ENCODE peak calls at places on chromosomes 1 and 21, in four cellular contexts. I is WTC11, Z is K562, C is HepG2. M is an unnamed sample.

GRCh38 chr1:166925791-166926483 is 49.4 kb downstream of the ILDR2 start:
- DNase-seq in I (no peak), Z (no peak), C (peak; percentile 10), M (no peak)

GRCh38 chr1:243482237-243483022 is 226.6 kb downstream of the SDCCAG8 start:
- DNase-seq in I (peak; percentile 56), Z (no peak), C (no peak), M (no peak)

GRCh38 chr1:216535059-216535458 is 111.8 kb upstream of the USH2A start:
- DNase-seq in I (no peak), Z (no peak), C (no peak), M (no peak)

GRCh38 chr1:42209516-42210370 is 45.2 kb upstream of the GUCA2A start:
- DNase-seq in I (no peak), Z (no peak), C (no peak), M (no peak)

GRCh38 chr1:55081188-55081904 is 42.0 kb downstream of the PCSK9 start:
- DNase-seq in I (no peak), Z (no peak), C (no peak), M (no peak)

GRCh38 chr1:155910621-155911121 is 478 bp downstream of the RIT1 start:
- DNase-seq in I (peak; percentile 15), Z (peak; percentile 45), C (no peak), M (no peak)

GRCh38 chr1:2036287-2036686 is 13.9 kb upstream of the PRKCZ start:
- DNase-seq in I (no peak), Z (no peak), C (no peak), M (no peak)

GRCh38 chr1:1031659-1032245 is 11.8 kb downstream of the AGRN start:
- DNase-seq in I (no peak), Z (no peak), C (no peak), M (no peak)

GRCh38 chr21:16002872-16003466 is 273.2 kb downstream of the USP25 start:
- DNase-seq in I (no peak), Z (no peak), C (no peak), M (no peak)

GRCh38 chr1:30409476-30410152 is 313.8 kb downstream of the MATN1 start:
- DNase-seq in I (no peak), Z (no peak), C (no peak), M (no peak)

GRCh38 chr1:182087951-182088350 is 26.4 kb upstream of the ZNF648 start:
- DNase-seq in I (no peak), Z (no peak), C (no peak), M (no peak)

GRCh38 chr1:184644771-184645170 is 109.9 kb downstream of the EDEM3 start:
- DNase-seq in I (no peak), Z (no peak), C (no peak), M (no peak)

GRCh38 chr1:159799446-159799985 is 2.6 kb upstream of the FCRL6 start:
- DNase-seq in I (no peak), Z (no peak), C (no peak), M (no peak)
- TF ChIP-seq ETV6 in I (no peak), Z (no peak), C (no peak), M (no peak)

GRCh38 chr1:105172803-105173202 is 1423.1 kb downstream of the AMY1C start:
- DNase-seq in I (no peak), Z (no peak), C (no peak), M (no peak)
- TF ChIP-seq ETV6 in I (no peak), Z (no peak), C (no peak), M (no peak)

DNA sequence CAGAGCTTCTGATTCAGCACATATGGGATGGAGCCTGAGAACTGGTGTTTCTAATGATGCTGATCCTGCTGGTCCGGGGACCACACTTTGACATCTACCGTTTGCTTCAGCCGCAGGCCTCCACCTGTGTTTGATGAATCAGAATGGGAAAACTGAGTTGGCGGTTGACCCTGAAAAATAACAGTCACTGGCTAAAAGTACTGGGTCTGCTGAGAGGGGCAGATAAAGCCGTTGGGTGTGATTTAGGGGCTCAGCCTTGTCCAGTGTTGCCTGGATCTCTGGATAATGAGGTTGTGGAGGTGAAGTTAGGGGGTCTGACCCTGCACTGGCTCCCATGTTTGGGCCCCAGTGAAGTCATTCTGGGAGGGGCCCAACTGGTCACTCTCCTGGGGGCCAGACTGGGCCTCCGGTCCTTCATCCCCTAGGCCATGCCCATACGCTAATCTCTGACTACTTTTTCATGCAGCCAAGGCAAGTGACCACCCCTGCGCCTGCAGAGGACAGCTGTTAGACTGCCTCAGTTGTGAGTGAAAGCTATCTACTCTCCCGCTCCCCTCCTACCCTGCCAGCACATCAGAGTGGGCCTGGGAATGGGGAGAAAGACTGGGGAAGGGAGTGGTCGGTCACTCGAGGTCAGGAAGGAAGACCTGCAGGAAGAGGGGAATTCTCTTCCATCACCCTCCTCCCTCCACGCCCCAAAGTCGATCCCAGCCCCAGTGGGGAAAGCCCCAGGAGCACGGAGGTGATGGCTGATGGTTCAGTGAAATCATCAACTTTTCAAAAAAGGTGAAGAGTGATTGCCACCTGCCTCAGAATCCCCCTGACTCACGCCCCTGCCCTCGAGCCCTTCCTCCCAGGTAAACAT is 27.7 kb downstream of the VASH2 start:
- DNase-seq in I (no peak), Z (no peak), C (no peak), M (peak; percentile 59)
- TF ChIP-seq ETV6 in I (no peak), Z (no peak), C (no peak), M (peak; percentile 50)

GRCh38 chr1:4174291-4175200 is 274.5 kb upstream of the C1orf174 start:
- DNase-seq in I (no peak), Z (peak; percentile 6), C (no peak), M (no peak)

GRCh38 chr1:4177425-4178150 is 277.5 kb upstream of the C1orf174 start:
- DNase-seq in I (no peak), Z (peak; percentile 6), C (no peak), M (no peak)

GRCh38 chr1:4176841-4177240 is 276.8 kb upstream of the C1orf174 start:
- DNase-seq in I (no peak), Z (no peak), C (no peak), M (no peak)

GRCh38 chr1:4173731-4174130 is 273.7 kb upstream of the C1orf174 start:
- DNase-seq in I (no peak), Z (no peak), C (no peak), M (no peak)

DNA sequence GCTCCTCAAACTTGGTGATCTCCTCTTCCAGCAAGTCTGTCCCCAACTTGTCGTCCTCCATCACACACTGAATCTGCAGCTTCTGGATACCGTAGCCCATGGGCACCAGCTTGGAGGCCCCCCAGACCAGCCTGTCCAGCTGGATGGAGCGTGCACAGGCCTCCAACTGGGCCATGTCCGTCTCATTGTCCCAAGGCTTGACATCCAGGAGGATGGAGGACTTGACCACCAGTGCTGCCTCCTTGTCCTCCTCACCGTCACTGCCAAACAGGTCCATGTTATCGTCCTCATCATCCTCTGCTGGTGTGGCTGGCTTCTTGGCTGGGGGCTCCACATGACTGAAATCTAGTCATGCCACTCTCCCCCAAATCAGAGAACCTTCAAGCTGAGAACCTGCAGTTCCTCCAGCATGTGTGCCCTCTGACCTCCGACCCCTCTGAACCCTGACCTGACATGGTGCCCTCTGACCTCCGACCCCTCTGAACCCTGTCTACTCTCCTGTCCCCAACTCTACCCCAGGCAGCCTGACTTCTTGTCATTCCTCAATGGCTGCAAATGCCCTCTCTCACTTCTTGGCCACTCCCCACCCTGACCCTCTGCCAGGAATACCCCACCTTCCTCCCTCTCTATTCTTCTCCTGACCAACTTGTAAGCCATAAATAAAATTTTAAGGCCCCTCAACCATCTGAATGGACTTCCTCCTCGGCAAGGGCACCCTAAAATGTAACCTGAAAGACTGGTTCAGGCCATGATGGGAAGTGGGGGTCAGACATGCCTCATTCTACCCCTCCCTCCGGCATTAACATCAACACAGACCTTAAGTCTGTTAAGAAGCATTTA is 275.7 kb upstream of the C1orf174 start:
- DNase-seq in I (no peak), Z (no peak), C (no peak), M (no peak)
- TF ChIP-seq ETV6 in I (no peak), Z (no peak), C (no peak), M (no peak)

DNA sequence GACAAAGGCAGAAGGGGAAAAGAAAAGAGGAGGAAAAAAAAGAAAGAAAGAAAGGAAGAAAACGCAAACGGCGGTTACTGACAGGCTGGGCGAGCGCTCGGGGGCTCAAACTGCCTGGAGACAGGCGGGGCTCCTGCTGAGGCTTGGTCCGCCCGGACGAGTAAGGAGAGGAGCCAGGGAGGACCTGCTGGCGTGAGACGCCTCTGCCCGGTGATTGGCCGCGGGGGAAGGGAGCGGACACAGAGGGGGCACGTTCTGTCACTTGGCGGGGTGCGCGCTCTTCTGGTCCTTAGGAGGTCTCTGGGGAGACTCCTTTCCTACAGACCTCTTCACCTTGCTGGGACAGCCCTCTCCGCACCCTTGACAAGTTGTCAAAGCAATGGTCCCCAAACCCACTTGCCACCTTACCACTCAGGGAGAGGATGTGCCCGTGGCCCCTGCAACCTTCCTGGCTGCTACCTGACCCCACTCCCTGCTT is 791 bp upstream of the PIK3R3 start:
- DNase-seq in I (no peak), Z (peak; percentile 82), C (no peak), M (no peak)
- TF ChIP-seq ETV6 in I (no peak), Z (no peak), C (no peak), M (no peak)

GRCh38 chr1:7519181-7519860 is 251.8 kb upstream of the VAMP3 start:
- DNase-seq in I (no peak), Z (no peak), C (no peak), M (no peak)
- TF ChIP-seq ETV6 in I (no peak), Z (no peak), C (no peak), M (no peak)

DNA sequence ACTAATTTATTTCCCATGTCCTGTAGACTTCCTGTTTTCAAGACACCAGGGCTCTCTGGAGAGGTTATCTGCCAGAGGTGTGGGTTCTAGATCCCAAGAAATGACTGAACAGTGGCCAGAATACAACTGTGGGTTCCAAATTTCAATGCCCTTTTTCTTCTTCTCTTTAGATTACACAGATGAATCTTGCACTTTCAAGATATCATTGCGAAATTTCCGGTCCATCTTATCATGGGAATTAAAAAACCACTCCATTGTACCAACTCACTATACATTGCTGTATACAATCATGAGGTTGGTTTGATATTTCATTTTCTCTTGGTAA is 15.0 kb downstream of the IFNAR2 start:
- DNase-seq in I (no peak), Z (no peak), C (no peak), M (no peak)
- TF ChIP-seq ETV6 in I (no peak), Z (no peak), C (no peak), M (no peak)